ENCODE peak calls at places on chromosomes 12 and 14, in six cellular contexts. F is Panc1, V is A549, I is K562, Q is HCT116, J is SK-N-SH. X is an unnamed sample.
A peak's percentile ranks its signal among the peaks of the same experiment; 100 is the strongest.

GRCh38 chr12:49543221-49543913 is 4.5 kb downstream of the KCNH3 start:
- DNase-seq in F (no peak), V (no peak), I (no peak), Q (no peak), J (peak; percentile 33), X (no peak)

GRCh38 chr14:89137514-89138163 is 279.4 kb downstream of the FOXN3 start:
- DNase-seq in F (peak; percentile 47), V (peak; percentile 77), I (peak; percentile 10), Q (peak; percentile 70), J (peak; percentile 29), X (peak; percentile 45)

GRCh38 chr12:131208425-131208824 is 254.7 kb downstream of the ADGRD1 start:
- DNase-seq in F (no peak), V (no peak), I (no peak), Q (no peak), J (no peak), X (no peak)

GRCh38 chr12:103373088-103373523 is 122.7 kb downstream of the C12orf42 start:
- DNase-seq in F (no peak), V (no peak), I (no peak), Q (no peak), J (no peak), X (no peak)

GRCh38 chr14:52950410-52950897 is 396 bp downstream of the FERMT2 start:
- DNase-seq in F (no peak), V (peak; percentile 55), I (peak; percentile 6), Q (no peak), J (peak; percentile 71), X (peak; percentile 22)

GRCh38 chr12:3527181-3527580 is 36.2 kb downstream of the PRMT8 start:
- DNase-seq in F (no peak), V (peak; percentile 20), I (no peak), Q (peak; percentile 47), J (no peak), X (no peak)

GRCh38 chr14:21913759-21914158 is 240.1 kb upstream of the OR4E1 start:
- DNase-seq in F (no peak), V (peak; percentile 93), I (peak; percentile 36), Q (peak; percentile 71), J (peak; percentile 4), X (peak; percentile 90)

GRCh38 chr14:93301821-93302447 is 30.9 kb downstream of the BTBD7 start:
- DNase-seq in F (no peak), V (peak; percentile 24), I (no peak), Q (peak; percentile 34), J (no peak), X (no peak)

GRCh38 chr14:32329690-32330290 is 692 bp downstream of the AKAP6 start:
- DNase-seq in F (no peak), V (no peak), I (no peak), Q (no peak), J (no peak), X (no peak)

GRCh38 chr12:110796952-110797351 is 49.8 kb upstream of the CCDC63 start:
- DNase-seq in F (no peak), V (no peak), I (peak; percentile 67), Q (peak; percentile 40), J (no peak), X (no peak)
- TF ChIP-seq REST in F (no peak), V (no peak), I (no peak), Q (no peak), J (no peak), X (no peak)

GRCh38 chr14:56181666-56182065 is 63.5 kb downstream of the PELI2 start:
- DNase-seq in F (no peak), V (peak; percentile 81), I (no peak), Q (no peak), J (no peak), X (no peak)

GRCh38 chr14:56185991-56186390 is 67.8 kb downstream of the PELI2 start:
- DNase-seq in F (no peak), V (no peak), I (no peak), Q (no peak), J (no peak), X (no peak)

GRCh38 chr14:56187736-56188135 is 69.5 kb downstream of the PELI2 start:
- DNase-seq in F (no peak), V (no peak), I (no peak), Q (no peak), J (no peak), X (no peak)

GRCh38 chr14:56180754-56181542 is 62.7 kb downstream of the PELI2 start:
- DNase-seq in F (no peak), V (no peak), I (no peak), Q (no peak), J (no peak), X (no peak)

DNA sequence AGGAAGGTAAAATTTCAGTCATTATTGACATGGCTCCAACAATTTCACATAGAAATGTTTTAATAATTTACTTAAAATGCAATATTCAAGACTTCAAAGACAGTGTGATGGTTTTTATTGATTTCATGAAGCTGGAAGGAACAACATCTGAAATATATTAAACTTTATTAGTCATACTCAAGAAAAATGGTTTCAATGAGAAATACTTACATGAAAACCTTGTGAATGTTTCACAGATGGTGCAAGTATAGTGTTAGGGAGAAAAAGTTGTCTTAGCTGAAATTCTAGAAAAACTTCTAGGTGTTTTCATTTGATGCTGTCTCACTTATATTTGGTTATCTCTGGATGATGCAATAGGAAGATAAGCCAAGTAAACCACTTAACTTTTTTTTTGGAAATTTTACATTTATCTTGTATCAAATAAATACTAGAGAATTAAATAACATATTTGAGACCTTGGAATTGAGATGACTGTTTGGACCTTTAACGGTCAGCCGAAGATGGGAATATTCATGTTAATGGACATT is 65.5 kb downstream of the PELI2 start:
- DNase-seq in F (no peak), V (no peak), I (no peak), Q (no peak), J (no peak), X (no peak)
- TF ChIP-seq REST in F (no peak), V (no peak), I (no peak), Q (no peak), J (no peak), X (no peak)

GRCh38 chr12:51197736-51198567 is 19.9 kb downstream of the POU6F1 start:
- DNase-seq in F (no peak), V (no peak), I (no peak), Q (no peak), J (peak; percentile 21), X (no peak)
- TF ChIP-seq REST in F (no peak), V (no peak), I (no peak), Q (no peak), J (no peak), X (no peak)

GRCh38 chr12:53025250-53025649 is 19.0 kb downstream of the EIF4B start:
- DNase-seq in F (no peak), V (no peak), I (no peak), Q (no peak), J (peak; percentile 26), X (no peak)
- TF ChIP-seq REST in F (no peak), V (no peak), I (no peak), Q (no peak), J (no peak), X (no peak)

GRCh38 chr12:51009038-51009437 is 17.1 kb downstream of the SLC11A2 start:
- DNase-seq in F (no peak), V (no peak), I (no peak), Q (no peak), J (no peak), X (no peak)
- TF ChIP-seq REST in F (no peak), V (no peak), I (no peak), Q (no peak), J (no peak), X (no peak)

X was measured in HepG2.